ENCODE peak calls at places on chromosomes 16 and 17, in five cellular contexts. W is H1, I is HepG2, Q is K562, U is SK-N-SH. Y is an unnamed sample.

GRCh38 chr16:456891-457483 is 31.5 kb downstream of the RAB11FIP3 start:
- DNase-seq in W (no peak), I (no peak), Q (peak; percentile 67), U (peak; percentile 38), Y (no peak)

GRCh38 chr17:12898110-12898509 is 108.8 kb downstream of the ARHGAP44 start:
- DNase-seq in W (no peak), I (no peak), Q (no peak), U (no peak), Y (no peak)

GRCh38 chr16:57091200-57091989 is 988 bp upstream of the CPNE2 start:
- DNase-seq in W (peak; percentile 34), I (peak; percentile 37), Q (peak; percentile 18), U (peak; percentile 64), Y (no peak)

GRCh38 chr16:49619811-49620157 is 236.1 kb downstream of the ZNF423 start:
- DNase-seq in W (no peak), I (no peak), Q (no peak), U (no peak), Y (no peak)

GRCh38 chr17:80789356-80789902 is 202.2 kb upstream of the CHMP6 start:
- DNase-seq in W (no peak), I (no peak), Q (no peak), U (no peak), Y (peak; percentile 64)

GRCh38 chr17:52207786-52208185 is 49.3 kb upstream of the CA10 start:
- DNase-seq in W (no peak), I (no peak), Q (no peak), U (no peak), Y (no peak)

GRCh38 chr16:49698931-49699715 is 156.8 kb downstream of the ZNF423 start:
- DNase-seq in W (no peak), I (no peak), Q (no peak), U (no peak), Y (no peak)

GRCh38 chr17:75078097-75079022 is 9.4 kb upstream of the SLC16A5 start:
- DNase-seq in W (no peak), I (no peak), Q (no peak), U (no peak), Y (peak; percentile 40)

GRCh38 chr17:51097708-51098446 is 22.8 kb downstream of the SPAG9 start:
- DNase-seq in W (no peak), I (peak; percentile 86), Q (no peak), U (no peak), Y (no peak)

GRCh38 chr17:43406676-43407645 is 8.2 kb downstream of the ARL4D start:
- DNase-seq in W (no peak), I (no peak), Q (no peak), U (no peak), Y (no peak)

GRCh38 chr17:27496971-27497370 is 40.7 kb downstream of the KSR1 start:
- DNase-seq in W (no peak), I (no peak), Q (peak; percentile 65), U (no peak), Y (no peak)

GRCh38 chr16:17921357-17921978 is 415.1 kb downstream of the NPIPA8 start:
- DNase-seq in W (peak; percentile 34), I (peak; percentile 64), Q (peak; percentile 70), U (peak; percentile 6), Y (no peak)

GRCh38 chr17:58308173-58308984 is 20.2 kb downstream of the TSPOAP1 start:
- DNase-seq in W (no peak), I (peak; percentile 39), Q (no peak), U (peak; percentile 71), Y (no peak)

GRCh38 chr16:56637814-56638750 is at the start of gene MT1A:
- DNase-seq in W (no peak), I (peak; percentile 29), Q (peak; percentile 32), U (peak; percentile 74), Y (no peak)

GRCh38 chr17:27531469-27531948 is 75.3 kb downstream of the KSR1 start:
- DNase-seq in W (no peak), I (no peak), Q (no peak), U (no peak), Y (no peak)

GRCh38 chr16:19704321-19705130 is 13.5 kb downstream of the KNOP1 start:
- DNase-seq in W (no peak), I (no peak), Q (no peak), U (no peak), Y (no peak)
- TF ChIP-seq MAX in W (no peak), I (no peak), Q (no peak), U (no peak), Y (no peak)

GRCh38 chr16:66428682-66429251 is 1.7 kb downstream of the BEAN1 start:
- DNase-seq in W (no peak), I (no peak), Q (no peak), U (no peak), Y (no peak)

GRCh38 chr16:66427451-66427860 is 361 bp downstream of the BEAN1 start:
- DNase-seq in W (no peak), I (no peak), Q (no peak), U (no peak), Y (no peak)

GRCh38 chr16:66427871-66428681 is 981 bp downstream of the BEAN1 start:
- DNase-seq in W (no peak), I (no peak), Q (no peak), U (peak; percentile 72), Y (no peak)

GRCh38 chr16:66430214-66430613 is 3.1 kb downstream of the BEAN1 start:
- DNase-seq in W (no peak), I (no peak), Q (no peak), U (no peak), Y (no peak)

DNA sequence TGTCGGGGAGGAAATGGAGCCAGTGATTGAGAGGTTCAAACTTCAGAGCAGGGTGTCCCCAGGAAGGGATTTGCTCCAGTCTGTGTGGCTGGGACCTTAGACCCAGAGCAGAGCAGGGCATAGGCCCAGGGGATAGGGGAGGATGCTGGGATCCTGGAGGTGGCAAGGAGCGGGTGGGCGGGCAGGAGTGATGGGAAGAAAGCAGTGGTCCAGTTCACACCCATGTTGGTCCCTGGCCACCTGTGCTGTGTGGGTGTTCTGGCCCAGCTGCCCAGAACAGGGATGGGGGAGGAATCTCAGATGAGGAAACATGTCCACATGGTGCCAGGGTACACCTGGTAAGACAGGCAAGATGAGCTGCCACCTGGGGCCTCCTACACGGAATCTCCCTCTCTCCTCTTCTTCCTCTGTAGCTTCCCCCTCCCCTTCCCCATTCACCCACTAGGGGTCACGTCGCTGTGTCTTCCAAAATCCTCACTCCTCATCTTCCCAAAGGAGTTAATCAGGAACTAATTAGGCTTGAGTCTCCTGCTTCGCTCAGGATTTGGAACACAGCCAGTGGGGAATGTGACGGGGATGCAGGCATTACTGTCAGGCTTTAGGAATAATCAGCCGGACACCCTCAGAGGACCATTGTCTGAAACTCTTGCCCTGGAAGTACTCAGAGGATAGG is 2.3 kb downstream of the BEAN1 start:
- DNase-seq in W (no peak), I (no peak), Q (no peak), U (peak; percentile 43), Y (no peak)
- TF ChIP-seq TAF1 in W (no peak), I (no peak), Q (no peak), U (no peak), Y (no peak)

GRCh38 chr17:16247589-16247984 is 30.6 kb downstream of the PIGL start:
- DNase-seq in W (no peak), I (no peak), Q (no peak), U (no peak), Y (no peak)

GRCh38 chr17:16241906-16242399 is 24.9 kb downstream of the PIGL start:
- DNase-seq in W (no peak), I (no peak), Q (no peak), U (no peak), Y (no peak)

GRCh38 chr17:16243385-16243784 is 26.4 kb downstream of the PIGL start:
- DNase-seq in W (no peak), I (no peak), Q (no peak), U (no peak), Y (no peak)

GRCh38 chr17:16239931-16240330 is 22.9 kb downstream of the PIGL start:
- DNase-seq in W (no peak), I (no peak), Q (no peak), U (no peak), Y (no peak)

DNA sequence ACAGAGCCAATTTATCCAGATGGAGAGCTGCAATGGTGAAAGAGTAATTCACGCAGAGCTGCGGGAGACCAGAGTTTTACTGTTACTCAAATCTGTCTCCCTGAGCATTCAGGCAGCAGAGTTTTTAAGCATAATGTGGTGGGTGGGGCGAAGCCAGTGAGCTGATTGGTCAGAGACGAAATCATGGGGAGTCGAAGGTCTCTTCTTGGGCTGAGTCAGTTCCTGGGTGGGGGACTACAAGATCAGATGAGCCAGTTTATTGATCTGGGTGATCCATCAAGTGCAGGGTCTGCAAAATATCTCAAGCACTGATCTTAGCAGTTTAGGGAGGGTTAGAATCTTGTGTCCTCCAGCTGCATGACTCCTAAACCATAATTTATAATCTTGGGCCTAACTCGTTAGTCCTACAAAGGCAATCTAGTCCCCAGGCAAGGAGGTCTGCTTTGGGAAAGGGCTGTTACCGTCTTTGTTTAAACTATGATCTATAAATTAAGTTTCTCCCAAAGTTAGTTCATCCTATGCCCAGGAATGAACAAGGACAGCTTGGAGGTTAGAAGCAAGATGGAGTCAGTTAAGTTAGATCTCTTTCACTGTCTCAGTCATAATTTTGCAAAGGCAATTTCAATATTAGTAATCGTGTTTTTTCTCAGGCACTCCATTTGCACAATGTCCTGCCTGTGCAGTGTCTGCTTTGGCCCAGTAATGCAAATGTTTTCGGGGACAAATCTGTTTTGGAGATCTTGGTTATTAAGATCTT is 27.0 kb downstream of the PIGL start:
- DNase-seq in W (peak; percentile 10), I (peak; percentile 26), Q (peak; percentile 68), U (peak; percentile 16), Y (no peak)
- TF ChIP-seq MAX in W (no peak), I (no peak), Q (no peak), U (no peak), Y (no peak)

DNA sequence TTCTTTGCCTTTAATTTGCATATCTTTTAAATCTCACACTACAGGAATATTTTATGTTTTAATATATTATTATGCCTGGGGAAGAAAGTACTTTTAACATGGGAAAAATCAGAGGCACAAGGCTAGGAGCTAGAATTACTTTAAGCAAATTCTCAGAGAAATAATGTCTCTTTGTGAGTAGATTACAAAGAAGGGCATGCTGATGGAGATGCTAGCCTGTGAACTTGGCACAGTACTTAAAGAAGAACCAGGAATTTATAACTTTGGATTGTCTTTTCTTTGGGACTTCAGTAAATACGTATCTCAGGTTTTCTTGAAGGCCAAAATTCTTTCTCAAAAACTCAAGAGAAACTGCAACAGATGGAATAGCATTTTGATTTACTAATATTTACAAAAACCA is 144.2 kb downstream of the ITFG1 start:
- DNase-seq in W (no peak), I (no peak), Q (no peak), U (no peak), Y (no peak)
- TF ChIP-seq TAF1 in W (no peak), I (no peak), Q (no peak), U (no peak), Y (no peak)

DNA sequence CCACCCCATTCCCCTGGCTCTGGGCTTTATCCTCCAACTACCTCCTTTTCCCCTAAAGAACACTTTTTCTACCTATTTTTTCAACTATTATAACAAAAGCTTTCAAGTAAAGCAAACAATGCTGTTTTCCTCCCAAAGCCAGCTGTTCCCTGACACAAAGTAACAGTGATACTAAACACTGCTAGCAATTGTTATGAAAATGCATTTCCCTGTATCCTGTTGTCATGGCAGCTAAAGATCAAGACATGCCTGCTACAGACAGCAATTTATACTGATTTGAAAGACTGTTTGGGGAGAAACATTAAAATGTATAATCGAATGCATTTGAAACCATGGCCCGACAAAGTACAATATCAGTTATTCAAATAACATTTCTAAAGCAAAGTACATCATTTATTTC is 89.2 kb downstream of the CHD9NB start:
- DNase-seq in W (no peak), I (no peak), Q (no peak), U (no peak), Y (no peak)
- TF ChIP-seq MAX in W (no peak), I (no peak), Q (no peak), U (no peak), Y (no peak)

GRCh38 chr16:87174061-87174460 is 143.1 kb downstream of the C16orf95 start:
- DNase-seq in W (no peak), I (no peak), Q (no peak), U (no peak), Y (no peak)
- TF ChIP-seq TAF1 in W (no peak), I (no peak), Q (no peak), U (no peak), Y (no peak)

Y was measured in GM12878.